ENCODE peak calls at places on chromosomes 11 and 22, in ten cellular contexts. V, N, Z, E, B, U, G, A, K and X are unnamed samples.

GRCh38 chr11:69394902-69395690 is 86.4 kb upstream of the LINC01488 start:
- DNase-seq in E (no peak), B (no peak), G (no peak), U (no peak), Z (no peak), N (no peak), K (no peak), A (peak; percentile 39), V (no peak), X (no peak)

GRCh38 chr11:57310630-57311086 is 14.1 kb downstream of the TNKS1BP1 start:
- DNase-seq in E (no peak), A (peak; percentile 67), Z (no peak), V (no peak), G (peak; percentile 70), U (no peak), N (no peak), B (peak; percentile 78), K (no peak), X (no peak)

GRCh38 chr11:107916671-107917241 is 11.5 kb upstream of the RAB39A start:
- DNase-seq in K (peak; percentile 14), N (peak; percentile 57), B (peak; percentile 19), V (peak; percentile 73), Z (no peak), E (no peak), G (peak; percentile 46), A (peak; percentile 40), U (no peak), X (peak; percentile 75)

GRCh38 chr11:59556883-59557205 is 45.5 kb downstream of the OR4D9 start:
- DNase-seq in N (peak; percentile 23), A (peak; percentile 82), K (peak; percentile 34), E (peak; percentile 63), V (peak; percentile 31), U (no peak), G (no peak), B (peak; percentile 48), Z (no peak), X (peak; percentile 59)

GRCh38 chr11:45045692-45046471 is 95.2 kb upstream of the TP53I11 start:
- DNase-seq in B (no peak), E (peak; percentile 34), A (peak; percentile 87), G (peak; percentile 36), Z (no peak), K (no peak), N (peak; percentile 83), U (peak; percentile 75), V (no peak), X (no peak)

GRCh38 chr11:82792822-82793569 is 59.3 kb upstream of the FAM181B start:
- DNase-seq in Z (no peak), U (no peak), K (no peak), G (no peak), B (no peak), E (peak; percentile 73), V (no peak), A (no peak), N (no peak), X (no peak)

GRCh38 chr11:128135451-128135850 is 451.9 kb downstream of the ETS1 start:
- DNase-seq in V (peak; percentile 69), K (peak; percentile 13), G (no peak), U (peak; percentile 90), E (no peak), A (peak; percentile 38), Z (no peak), B (no peak), N (peak; percentile 61), X (peak; percentile 71)

GRCh38 chr11:119015054-119015611 is 3.0 kb downstream of the RPS25 start:
- DNase-seq in B (no peak), K (no peak), Z (no peak), U (no peak), N (peak; percentile 29), G (peak; percentile 29), A (peak; percentile 38), E (no peak), V (no peak), X (peak; percentile 19)

GRCh38 chr22:38271927-38272372 is 860 bp downstream of the TMEM184B start:
- DNase-seq in A (peak; percentile 41), K (peak; percentile 59), V (peak; percentile 75), Z (peak; percentile 68), G (no peak), N (peak; percentile 29), E (no peak), U (peak; percentile 60), B (no peak), X (peak; percentile 39)

GRCh38 chr11:36073411-36074203 is 129.7 kb downstream of the LDLRAD3 start:
- DNase-seq in A (peak; percentile 69), N (peak; percentile 3), E (peak; percentile 90), U (peak; percentile 30), G (peak; percentile 52), K (no peak), B (no peak), Z (no peak), V (no peak), X (peak; percentile 45)

GRCh38 chr11:47106839-47107520 is 69.7 kb downstream of the ARFGAP2 start:
- DNase-seq in V (no peak), K (no peak), A (no peak), G (no peak), B (no peak), N (no peak), E (no peak), Z (no peak), U (no peak), X (peak; percentile 39)

GRCh38 chr22:25419247-25420113 is 145.0 kb upstream of the GRK3 start:
- DNase-seq in G (peak; percentile 49), V (no peak), U (no peak), Z (no peak), K (no peak), E (peak; percentile 70), B (peak; percentile 37), N (no peak), A (peak; percentile 61), X (no peak)

GRCh38 chr11:111736191-111736590 is 30.0 kb downstream of the PPP2R1B start:
- DNase-seq in Z (no peak), B (no peak), G (no peak), U (no peak), E (no peak), V (no peak), N (no peak), A (peak; percentile 85), K (no peak), X (no peak)

GRCh38 chr11:67504023-67504949 is 877 bp downstream of the PITPNM1 start:
- DNase-seq in V (peak; percentile 42), G (peak; percentile 71), A (peak; percentile 67), K (peak; percentile 53), Z (peak; percentile 71), U (peak; percentile 34), N (peak; percentile 12), E (peak; percentile 9), B (no peak), X (peak; percentile 78)

GRCh38 chr11:133920109-133920990 is 36.4 kb downstream of the IGSF9B start:
- DNase-seq in Z (no peak), E (no peak), U (no peak), V (no peak), A (no peak), G (no peak), B (no peak), K (no peak), N (no peak), X (no peak)

GRCh38 chr11:103618532-103618931 is 417.9 kb upstream of the DDI1 start:
- DNase-seq in B (no peak), V (no peak), E (no peak), N (no peak), G (no peak), A (peak; percentile 85), Z (no peak), U (no peak), K (no peak), X (no peak)

DNA sequence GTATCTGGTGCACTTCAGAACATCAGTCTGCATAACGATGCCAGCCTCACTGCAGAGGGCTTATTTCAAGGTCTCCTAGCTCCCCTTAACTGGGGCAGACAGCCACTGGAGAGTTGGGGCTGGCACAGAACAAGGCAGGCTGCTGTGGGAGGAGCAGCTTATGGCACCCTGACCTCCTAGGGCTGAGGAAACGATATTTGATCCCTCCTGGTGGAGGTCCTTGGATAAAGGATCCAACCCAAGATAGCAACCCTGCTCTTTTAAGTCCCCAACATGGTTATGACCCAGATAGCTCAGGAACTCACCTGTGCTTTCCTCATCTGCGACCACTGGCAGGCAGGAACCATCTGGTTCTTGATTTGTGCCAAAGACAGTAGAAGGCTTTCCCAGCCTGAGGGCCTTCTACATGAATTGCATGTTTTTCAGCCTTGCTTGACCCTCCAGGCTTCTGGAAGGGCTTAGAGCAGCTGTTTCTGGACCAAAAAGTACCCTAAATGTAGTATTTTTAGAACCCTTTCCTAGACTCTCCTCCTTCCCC is 2.8 kb downstream of the TMEM109 start:
- DNase-seq in U (no peak), E (no peak), Z (no peak), N (no peak), K (no peak), B (no peak), V (no peak), G (no peak), A (no peak), X (no peak)
- TF ChIP-seq EZH2 in U (no peak), E (no peak), Z (no peak), N (no peak), K (no peak), B (no peak), V (no peak), G (no peak), A (no peak), X (no peak)

GRCh38 chr11:117299351-117300300 is 8.5 kb downstream of the BACE1-AS start:
- DNase-seq in A (no peak), K (no peak), V (no peak), B (peak; percentile 79), E (no peak), G (peak; percentile 38), U (no peak), Z (no peak), N (no peak), X (peak; percentile 20)
- H2AFZ ChIP-seq in A (peak overlapping the region; percentile 35), K (no peak overlapping the region), V (peak overlapping the region; percentile 47), B (no peak overlapping the region), E (no peak overlapping the region), G (peak overlapping the region; percentile 25), U (no peak overlapping the region), Z (no peak overlapping the region), N (no peak overlapping the region), X (peak overlapping the region; percentile 87)

DNA sequence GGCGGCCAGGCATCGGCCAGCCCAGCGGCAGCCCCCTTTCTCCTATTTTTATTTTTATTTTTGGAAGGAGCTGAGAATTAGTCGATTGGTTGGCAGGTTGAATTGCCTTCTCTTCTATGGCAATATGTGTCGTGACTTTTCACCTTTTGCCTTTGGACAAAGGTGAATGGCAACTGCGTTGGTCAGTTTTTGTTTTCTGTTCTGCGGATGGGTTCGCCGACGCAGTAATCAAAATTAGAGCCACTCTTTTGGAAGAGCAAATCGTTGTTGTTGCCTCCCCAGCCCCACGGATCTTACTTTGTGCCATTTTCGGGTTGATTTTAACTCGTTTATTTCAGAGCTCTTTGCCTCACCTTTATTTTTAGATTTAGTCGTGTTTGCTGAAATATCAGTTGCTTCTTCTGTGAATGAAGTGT is 1.5 kb downstream of the CECR2 start:
- DNase-seq in K (no peak), N (no peak), Z (no peak), U (no peak), A (no peak), B (no peak), G (no peak), E (no peak), V (no peak), X (no peak)
- TF ChIP-seq EZH2 in K (no peak), N (no peak), Z (no peak), U (peak; percentile 22), A (no peak), B (peak; percentile 95), G (no peak), E (peak; percentile 85), V (no peak), X (no peak)

GRCh38 chr11:121067912-121068652 is 33.0 kb upstream of the TECTA start:
- DNase-seq in V (no peak), A (no peak), Z (no peak), K (no peak), G (peak; percentile 22), E (no peak), N (no peak), U (no peak), B (no peak), X (no peak)
- H2AFZ ChIP-seq in V (no peak overlapping the region), A (no peak overlapping the region), Z (no peak overlapping the region), K (no peak overlapping the region), G (no peak overlapping the region), E (no peak overlapping the region), N (no peak overlapping the region), U (no peak overlapping the region), B (no peak overlapping the region), X (no peak overlapping the region)